ENCODE peak calls at places on chromosomes 12 and 14, in six cellular contexts. F is stromal cell of bone marrow; O is GOT3; N is bronchial epithelial cell; Z is stimulated activated effector memory CD8-positive, alpha-beta T cell treated with anti-CD3 and anti-CD28 coated beads, Interleukin-12 subunit alpha, Interleukin-12 subunit beta, amount 100 ng/mL, for 72 hours; U is AG09309. Y is an unnamed sample.
A peak's percentile ranks its signal among the peaks of the same experiment; 100 is the strongest.

GRCh38 chr14:54789166-54789565 is 113.5 kb downstream of the GCH1 start:
- DNase-seq in F (no peak), O (no peak), U (no peak), N (no peak), Z (no peak), Y (no peak)

GRCh38 chr14:65238456-65238855 is 136.1 kb upstream of the MAX start:
- DNase-seq in N (peak; percentile 79), O (no peak), Z (no peak), U (peak; percentile 79), F (peak; percentile 75), Y (peak; percentile 98)

GRCh38 chr12:52035926-52036325 is 15.3 kb upstream of the NR4A1 start:
- DNase-seq in N (no peak), F (no peak), U (no peak), O (no peak), Z (no peak), Y (no peak)

GRCh38 chr12:119749666-119750065 is 81.7 kb downstream of the PRKAB1 start:
- DNase-seq in Z (no peak), N (no peak), O (no peak), F (no peak), U (no peak), Y (peak; percentile 13)

GRCh38 chr12:8992086-8992409 is 2.7 kb downstream of the KLRG1 start:
- DNase-seq in F (no peak), N (no peak), U (no peak), O (no peak), Z (no peak), Y (no peak)

GRCh38 chr14:93832665-93833064 is 44.4 kb upstream of the PRIMA1 start:
- DNase-seq in U (no peak), O (no peak), N (no peak), Z (no peak), F (no peak), Y (no peak)

GRCh38 chr12:131223791-131224567 is 270.3 kb downstream of the ADGRD1 start:
- DNase-seq in Z (no peak), U (no peak), F (no peak), N (no peak), O (no peak), Y (no peak)

GRCh38 chr12:118714051-118714460 is 267.3 kb upstream of the SRRM4 start:
- DNase-seq in F (no peak), Z (no peak), U (no peak), O (no peak), N (peak; percentile 2), Y (no peak)

GRCh38 chr12:95202691-95203476 is 14.4 kb downstream of the FGD6 start:
- DNase-seq in Z (no peak), F (no peak), O (no peak), N (no peak), U (no peak), Y (no peak)

GRCh38 chr12:91877022-91877421 is 268.6 kb downstream of the BTG1 start:
- DNase-seq in O (no peak), Z (peak; percentile 56), U (no peak), N (peak; percentile 62), F (peak; percentile 21), Y (peak; percentile 30)

GRCh38 chr14:57038689-57039088 is 228.4 kb upstream of the OTX2 start:
- DNase-seq in Z (no peak), N (no peak), U (no peak), F (no peak), O (no peak), Y (no peak)

GRCh38 chr12:51065530-51065929 is 17.4 kb downstream of the LETMD1 start:
- DNase-seq in N (no peak), F (no peak), Z (no peak), U (no peak), O (no peak), Y (no peak)

GRCh38 chr12:59041241-59042121 is 121.2 kb upstream of the LRIG3 start:
- DNase-seq in U (peak; percentile 79), O (no peak), N (peak; percentile 99), F (peak; percentile 84), Z (no peak), Y (peak; percentile 99)

GRCh38 chr14:32468955-32469354 is 139.9 kb downstream of the AKAP6 start:
- DNase-seq in Z (no peak), N (peak; percentile 91), F (peak; percentile 81), O (no peak), U (no peak), Y (peak; percentile 95)

GRCh38 chr14:71529855-71530254 is 402.4 kb upstream of the RGS6 start:
- DNase-seq in U (peak; percentile 51), N (no peak), F (peak; percentile 97), O (no peak), Z (no peak), Y (peak; percentile 15)

GRCh38 chr12:77847665-77848431 is 17.2 kb downstream of the NAV3 start:
- DNase-seq in U (peak; percentile 78), Z (no peak), F (peak; percentile 79), O (no peak), N (peak; percentile 98), Y (peak; percentile 99)

GRCh38 chr12:64098709-64099354 is 123.3 kb downstream of the KICS2 start:
- DNase-seq in O (no peak), Z (no peak), U (no peak), F (no peak), N (no peak), Y (no peak)

GRCh38 chr12:75390156-75390898 is 562 bp upstream of the GLIPR1L2 start:
- DNase-seq in U (no peak), O (no peak), Z (no peak), N (peak; percentile 90), F (no peak), Y (no peak)

GRCh38 chr12:15527201-15527782 is 205.0 kb downstream of the PTPRO start:
- DNase-seq in Z (no peak), O (no peak), F (peak; percentile 39), N (peak; percentile 25), U (no peak), Y (peak; percentile 30)

GRCh38 chr14:64700894-64701293 is 3.3 kb upstream of the PLEKHG3 start:
- DNase-seq in Z (no peak), O (no peak), F (no peak), U (no peak), N (no peak), Y (no peak)